ENCODE peak calls at places on chromosomes 16 and 17, in eight cellular contexts. One of them, this sample, is unnamed.

GRCh38 chr16:75083826-75084225 is 32.8 kb downstream of the LDHD start:
- DNase-seq in renal cortical epithelial cell: no peak
- DNase-seq in neural crest cell: no peak
- DNase-seq in body of pancreas: no peak
- DNase-seq in Caki2: no peak
- DNase-seq in CD8-positive, alpha-beta memory T cell: no peak
- DNase-seq in esophagus muscularis mucosa: no peak
- DNase-seq in heart left ventricle: no peak
- DNase-seq in this sample: no peak

GRCh38 chr17:29129731-29130130 is 50.5 kb downstream of the MYO18A start:
- DNase-seq in neural crest cell: no peak
- DNase-seq in renal cortical epithelial cell: no peak
- DNase-seq in heart left ventricle: no peak
- DNase-seq in body of pancreas: no peak
- DNase-seq in esophagus muscularis mucosa: no peak
- DNase-seq in Caki2: no peak
- DNase-seq in CD8-positive, alpha-beta memory T cell: no peak
- DNase-seq in this sample: no peak

GRCh38 chr17:36117505-36118382 is 14.1 kb downstream of the CCL4 start:
- DNase-seq in esophagus muscularis mucosa: no peak
- DNase-seq in Caki2: no peak
- DNase-seq in body of pancreas: no peak
- DNase-seq in CD8-positive, alpha-beta memory T cell: no peak
- DNase-seq in renal cortical epithelial cell: no peak
- DNase-seq in heart left ventricle: no peak
- DNase-seq in neural crest cell: no peak
- DNase-seq in this sample: peak

GRCh38 chr17:48175692-48176450 is 68.3 kb downstream of the SNX11 start:
- DNase-seq in esophagus muscularis mucosa: no peak
- DNase-seq in body of pancreas: no peak
- DNase-seq in renal cortical epithelial cell: no peak
- DNase-seq in heart left ventricle: no peak
- DNase-seq in Caki2: no peak
- DNase-seq in CD8-positive, alpha-beta memory T cell: no peak
- DNase-seq in neural crest cell: no peak
- DNase-seq in this sample: no peak

GRCh38 chr17:1095093-1095852 is 84.5 kb downstream of the ABR start:
- DNase-seq in heart left ventricle: peak
- DNase-seq in esophagus muscularis mucosa: no peak
- DNase-seq in CD8-positive, alpha-beta memory T cell: no peak
- DNase-seq in body of pancreas: no peak
- DNase-seq in Caki2: no peak
- DNase-seq in renal cortical epithelial cell: no peak
- DNase-seq in neural crest cell: no peak
- DNase-seq in this sample: no peak

GRCh38 chr16:85114909-85115567 is 2.8 kb upstream of the CIBAR2 start:
- DNase-seq in CD8-positive, alpha-beta memory T cell: peak
- DNase-seq in neural crest cell: peak
- DNase-seq in Caki2: peak
- DNase-seq in renal cortical epithelial cell: peak
- DNase-seq in heart left ventricle: peak
- DNase-seq in esophagus muscularis mucosa: peak
- DNase-seq in body of pancreas: peak
- DNase-seq in this sample: peak

GRCh38 chr16:58503863-58504688 is 4.1 kb downstream of the NDRG4 start:
- DNase-seq in neural crest cell: no peak
- DNase-seq in Caki2: no peak
- DNase-seq in esophagus muscularis mucosa: no peak
- DNase-seq in heart left ventricle: no peak
- DNase-seq in CD8-positive, alpha-beta memory T cell: no peak
- DNase-seq in body of pancreas: no peak
- DNase-seq in renal cortical epithelial cell: no peak
- DNase-seq in this sample: no peak

GRCh38 chr17:40926341-40926740 is 11.1 kb downstream of the KRT23 start:
- DNase-seq in neural crest cell: no peak
- DNase-seq in Caki2: no peak
- DNase-seq in body of pancreas: no peak
- DNase-seq in renal cortical epithelial cell: no peak
- DNase-seq in esophagus muscularis mucosa: no peak
- DNase-seq in heart left ventricle: no peak
- DNase-seq in CD8-positive, alpha-beta memory T cell: no peak
- DNase-seq in this sample: no peak

GRCh38 chr16:77169650-77170236 is 21.2 kb upstream of the MON1B start:
- DNase-seq in neural crest cell: peak
- DNase-seq in renal cortical epithelial cell: peak
- DNase-seq in body of pancreas: peak
- DNase-seq in esophagus muscularis mucosa: no peak
- DNase-seq in Caki2: no peak
- DNase-seq in heart left ventricle: peak
- DNase-seq in CD8-positive, alpha-beta memory T cell: no peak
- DNase-seq in this sample: peak

GRCh38 chr16:51057969-51058337 is 93.1 kb downstream of the SALL1 start:
- DNase-seq in heart left ventricle: no peak
- DNase-seq in CD8-positive, alpha-beta memory T cell: no peak
- DNase-seq in body of pancreas: no peak
- DNase-seq in neural crest cell: no peak
- DNase-seq in Caki2: no peak
- DNase-seq in renal cortical epithelial cell: no peak
- DNase-seq in esophagus muscularis mucosa: no peak
- DNase-seq in this sample: no peak

GRCh38 chr16:47511882-47512281 is 50.8 kb downstream of the PHKB start:
- DNase-seq in neural crest cell: no peak
- DNase-seq in body of pancreas: no peak
- DNase-seq in heart left ventricle: no peak
- DNase-seq in renal cortical epithelial cell: no peak
- DNase-seq in CD8-positive, alpha-beta memory T cell: no peak
- DNase-seq in Caki2: no peak
- DNase-seq in esophagus muscularis mucosa: no peak
- DNase-seq in this sample: no peak

GRCh38 chr16:55563797-55564196 is 2.7 kb upstream of the CAPNS2 start:
- DNase-seq in heart left ventricle: no peak
- DNase-seq in Caki2: no peak
- DNase-seq in body of pancreas: no peak
- DNase-seq in renal cortical epithelial cell: no peak
- DNase-seq in CD8-positive, alpha-beta memory T cell: no peak
- DNase-seq in neural crest cell: no peak
- DNase-seq in esophagus muscularis mucosa: no peak
- DNase-seq in this sample: no peak

GRCh38 chr17:9200197-9200662 is 178.9 kb downstream of the NTN1 start:
- DNase-seq in esophagus muscularis mucosa: no peak
- DNase-seq in heart left ventricle: no peak
- DNase-seq in body of pancreas: no peak
- DNase-seq in Caki2: no peak
- DNase-seq in CD8-positive, alpha-beta memory T cell: no peak
- DNase-seq in renal cortical epithelial cell: no peak
- DNase-seq in neural crest cell: no peak
- DNase-seq in this sample: no peak

GRCh38 chr16:11276880-11277593 is 757 bp upstream of the PRM2 start:
- DNase-seq in neural crest cell: no peak
- DNase-seq in Caki2: no peak
- DNase-seq in renal cortical epithelial cell: no peak
- DNase-seq in esophagus muscularis mucosa: no peak
- DNase-seq in body of pancreas: no peak
- DNase-seq in CD8-positive, alpha-beta memory T cell: no peak
- DNase-seq in heart left ventricle: no peak
- DNase-seq in this sample: no peak

GRCh38 chr17:17613708-17614114 is 22.2 kb upstream of the PEMT start:
- DNase-seq in heart left ventricle: peak
- DNase-seq in body of pancreas: peak
- DNase-seq in Caki2: peak
- DNase-seq in neural crest cell: peak
- DNase-seq in esophagus muscularis mucosa: no peak
- DNase-seq in renal cortical epithelial cell: peak
- DNase-seq in CD8-positive, alpha-beta memory T cell: no peak
- DNase-seq in this sample: peak

GRCh38 chr17:67629963-67630320 is 87.8 kb upstream of the NOL11 start:
- DNase-seq in esophagus muscularis mucosa: no peak
- DNase-seq in CD8-positive, alpha-beta memory T cell: no peak
- DNase-seq in renal cortical epithelial cell: peak
- DNase-seq in neural crest cell: no peak
- DNase-seq in heart left ventricle: no peak
- DNase-seq in Caki2: peak
- DNase-seq in body of pancreas: no peak
- DNase-seq in this sample: no peak

GRCh38 chr16:87203060-87203656 is 114.0 kb downstream of the C16orf95 start:
- DNase-seq in neural crest cell: peak
- DNase-seq in renal cortical epithelial cell: peak
- DNase-seq in esophagus muscularis mucosa: no peak
- DNase-seq in heart left ventricle: peak
- DNase-seq in CD8-positive, alpha-beta memory T cell: no peak
- DNase-seq in Caki2: peak
- DNase-seq in body of pancreas: no peak
- DNase-seq in this sample: peak

GRCh38 chr16:22923491-22923890 is 109.5 kb downstream of the HS3ST2 start:
- DNase-seq in esophagus muscularis mucosa: no peak
- DNase-seq in heart left ventricle: no peak
- DNase-seq in CD8-positive, alpha-beta memory T cell: no peak
- DNase-seq in body of pancreas: no peak
- DNase-seq in renal cortical epithelial cell: no peak
- DNase-seq in neural crest cell: no peak
- DNase-seq in Caki2: no peak
- DNase-seq in this sample: no peak

GRCh38 chr17:50056961-50057330 is 1.0 kb downstream of the ITGA3 start:
- DNase-seq in heart left ventricle: peak
- DNase-seq in Caki2: peak
- DNase-seq in esophagus muscularis mucosa: no peak
- DNase-seq in neural crest cell: no peak
- DNase-seq in renal cortical epithelial cell: no peak
- DNase-seq in body of pancreas: peak
- DNase-seq in CD8-positive, alpha-beta memory T cell: no peak
- DNase-seq in this sample: peak

GRCh38 chr17:42698736-42699414 is 16.5 kb downstream of the CNTNAP1 start:
- DNase-seq in neural crest cell: no peak
- DNase-seq in renal cortical epithelial cell: no peak
- DNase-seq in Caki2: no peak
- DNase-seq in heart left ventricle: peak
- DNase-seq in CD8-positive, alpha-beta memory T cell: no peak
- DNase-seq in body of pancreas: no peak
- DNase-seq in esophagus muscularis mucosa: no peak
- DNase-seq in this sample: no peak

GRCh38 chr16:86601356-86601755 is 23.0 kb downstream of the FOXL1 start:
- DNase-seq in heart left ventricle: no peak
- DNase-seq in neural crest cell: no peak
- DNase-seq in Caki2: no peak
- DNase-seq in esophagus muscularis mucosa: no peak
- DNase-seq in CD8-positive, alpha-beta memory T cell: no peak
- DNase-seq in body of pancreas: no peak
- DNase-seq in renal cortical epithelial cell: no peak
- DNase-seq in this sample: no peak

GRCh38 chr17:48825446-48826381 is 5.1 kb upstream of the CALCOCO2 start:
- DNase-seq in heart left ventricle: no peak
- DNase-seq in CD8-positive, alpha-beta memory T cell: no peak
- DNase-seq in Caki2: no peak
- DNase-seq in renal cortical epithelial cell: no peak
- DNase-seq in neural crest cell: no peak
- DNase-seq in body of pancreas: no peak
- DNase-seq in esophagus muscularis mucosa: no peak
- DNase-seq in this sample: no peak

GRCh38 chr17:33124185-33124584 is 132.5 kb downstream of the SPACA3 start:
- DNase-seq in neural crest cell: no peak
- DNase-seq in CD8-positive, alpha-beta memory T cell: no peak
- DNase-seq in body of pancreas: no peak
- DNase-seq in Caki2: no peak
- DNase-seq in renal cortical epithelial cell: no peak
- DNase-seq in heart left ventricle: no peak
- DNase-seq in esophagus muscularis mucosa: no peak
- DNase-seq in this sample: no peak